ENCODE peak calls at places on chromosomes 7 and 10, in ten cellular contexts. One of them, this sample, is unnamed. For H4K20me1 and H3K9me3, the result is how much of the 10 kb centered on the place peaks cover.

GRCh38 chr10:91601212-91601611 is 31.7 kb downstream of the PPP1R3C start:
- DNase-seq in osteoblast: no peak
- DNase-seq in endothelial cell of umbilical vein: no peak
- DNase-seq in fibroblast of lung: no peak
- DNase-seq in mammary epithelial cell: no peak
- DNase-seq in H9: no peak
- DNase-seq in MM.1S: no peak
- DNase-seq in IMR-90: no peak
- DNase-seq in OCI-LY7: no peak
- DNase-seq in PC-3: no peak
- DNase-seq in this sample: no peak

GRCh38 chr7:73308074-73308664 is 457 bp downstream of the NSUN5 start:
- DNase-seq in osteoblast: peak
- DNase-seq in endothelial cell of umbilical vein: peak
- DNase-seq in fibroblast of lung: no peak
- DNase-seq in mammary epithelial cell: peak
- DNase-seq in H9: no peak
- DNase-seq in MM.1S: peak
- DNase-seq in IMR-90: no peak
- DNase-seq in OCI-LY7: no peak
- DNase-seq in PC-3: peak
- DNase-seq in this sample: no peak

GRCh38 chr10:75207079-75207867 is 3.3 kb upstream of the VDAC2 start:
- DNase-seq in osteoblast: no peak
- DNase-seq in endothelial cell of umbilical vein: no peak
- DNase-seq in fibroblast of lung: no peak
- DNase-seq in mammary epithelial cell: no peak
- DNase-seq in H9: no peak
- DNase-seq in MM.1S: no peak
- DNase-seq in IMR-90: no peak
- DNase-seq in OCI-LY7: no peak
- DNase-seq in PC-3: no peak
- DNase-seq in this sample: no peak

GRCh38 chr7:54339074-54339473 is 203.1 kb upstream of the VSTM2A start:
- DNase-seq in osteoblast: no peak
- DNase-seq in endothelial cell of umbilical vein: no peak
- DNase-seq in fibroblast of lung: peak
- DNase-seq in mammary epithelial cell: no peak
- DNase-seq in H9: no peak
- DNase-seq in MM.1S: no peak
- DNase-seq in IMR-90: no peak
- DNase-seq in OCI-LY7: no peak
- DNase-seq in PC-3: no peak
- DNase-seq in this sample: no peak

GRCh38 chr7:44595934-44596635 is 10.3 kb upstream of the OGDH start:
- DNase-seq in osteoblast: no peak
- DNase-seq in endothelial cell of umbilical vein: peak
- DNase-seq in fibroblast of lung: peak
- DNase-seq in mammary epithelial cell: no peak
- DNase-seq in H9: no peak
- DNase-seq in MM.1S: no peak
- DNase-seq in IMR-90: peak
- DNase-seq in OCI-LY7: no peak
- DNase-seq in PC-3: no peak
- DNase-seq in this sample: no peak

GRCh38 chr10:120386196-120386595 is 70.8 kb upstream of the PLPP4 start:
- DNase-seq in osteoblast: no peak
- DNase-seq in endothelial cell of umbilical vein: no peak
- DNase-seq in fibroblast of lung: no peak
- DNase-seq in mammary epithelial cell: no peak
- DNase-seq in H9: no peak
- DNase-seq in MM.1S: no peak
- DNase-seq in IMR-90: no peak
- DNase-seq in OCI-LY7: no peak
- DNase-seq in PC-3: no peak
- DNase-seq in this sample: no peak

GRCh38 chr7:127822822-127823508 is 171.0 kb downstream of the SND1 start:
- DNase-seq in osteoblast: no peak
- DNase-seq in endothelial cell of umbilical vein: no peak
- DNase-seq in fibroblast of lung: no peak
- DNase-seq in mammary epithelial cell: peak
- DNase-seq in H9: no peak
- DNase-seq in MM.1S: no peak
- DNase-seq in IMR-90: no peak
- DNase-seq in OCI-LY7: peak
- DNase-seq in PC-3: peak
- DNase-seq in this sample: peak

GRCh38 chr10:597976-598375 is 91.5 kb downstream of the DIP2C start:
- DNase-seq in osteoblast: peak
- DNase-seq in endothelial cell of umbilical vein: no peak
- DNase-seq in fibroblast of lung: no peak
- DNase-seq in mammary epithelial cell: no peak
- DNase-seq in H9: no peak
- DNase-seq in MM.1S: no peak
- DNase-seq in IMR-90: no peak
- DNase-seq in OCI-LY7: no peak
- DNase-seq in PC-3: no peak
- DNase-seq in this sample: no peak

GRCh38 chr10:26519803-26520202 is 81.7 kb downstream of the APBB1IP start:
- DNase-seq in osteoblast: no peak
- DNase-seq in endothelial cell of umbilical vein: no peak
- DNase-seq in fibroblast of lung: no peak
- DNase-seq in mammary epithelial cell: no peak
- DNase-seq in H9: no peak
- DNase-seq in MM.1S: no peak
- DNase-seq in IMR-90: no peak
- DNase-seq in OCI-LY7: no peak
- DNase-seq in PC-3: no peak
- DNase-seq in this sample: no peak

DNA sequence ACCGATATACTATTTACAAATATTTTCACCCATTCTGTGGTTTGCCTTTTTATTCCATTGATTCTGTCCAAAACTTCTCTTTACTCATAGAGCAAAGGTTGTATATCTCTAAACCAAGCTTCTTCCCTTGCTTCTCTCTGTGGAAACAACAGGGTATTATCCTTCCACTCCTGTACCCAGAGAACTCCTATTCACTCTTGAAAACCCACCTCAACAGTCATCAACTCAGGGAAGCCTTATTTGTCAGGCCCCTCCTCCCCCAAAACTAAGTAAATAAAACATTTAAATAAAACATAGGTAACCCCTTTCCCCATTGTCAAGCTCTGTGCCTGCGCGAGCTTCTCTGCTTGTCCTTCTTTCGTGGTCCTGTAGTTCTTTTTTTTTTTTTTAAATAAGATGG is 44.6 kb downstream of the GTF2IRD1 start:
- DNase-seq in osteoblast: no peak
- DNase-seq in endothelial cell of umbilical vein: no peak
- DNase-seq in fibroblast of lung: no peak
- DNase-seq in mammary epithelial cell: no peak
- DNase-seq in H9: no peak
- DNase-seq in MM.1S: no peak
- DNase-seq in IMR-90: no peak
- DNase-seq in OCI-LY7: no peak
- DNase-seq in PC-3: no peak
- DNase-seq in this sample: no peak
- H4K20me1 ChIP-seq in osteoblast: under half
- H4K20me1 ChIP-seq in endothelial cell of umbilical vein: under half
- H4K20me1 ChIP-seq in fibroblast of lung: under half
- H4K20me1 ChIP-seq in mammary epithelial cell: under half
- H4K20me1 ChIP-seq in H9: under half
- H4K20me1 ChIP-seq in MM.1S: under half
- H4K20me1 ChIP-seq in IMR-90: under half
- H4K20me1 ChIP-seq in OCI-LY7: under half
- H4K20me1 ChIP-seq in PC-3: under half
- H4K20me1 ChIP-seq in this sample: under half

GRCh38 chr7:41065663-41066062 is 637.2 kb downstream of the INHBA start:
- DNase-seq in osteoblast: no peak
- DNase-seq in endothelial cell of umbilical vein: no peak
- DNase-seq in fibroblast of lung: no peak
- DNase-seq in mammary epithelial cell: peak
- DNase-seq in H9: no peak
- DNase-seq in MM.1S: no peak
- DNase-seq in IMR-90: no peak
- DNase-seq in OCI-LY7: no peak
- DNase-seq in PC-3: peak
- DNase-seq in this sample: no peak

GRCh38 chr7:41069635-41070034 is 633.3 kb downstream of the INHBA start:
- DNase-seq in osteoblast: no peak
- DNase-seq in endothelial cell of umbilical vein: no peak
- DNase-seq in fibroblast of lung: no peak
- DNase-seq in mammary epithelial cell: no peak
- DNase-seq in H9: no peak
- DNase-seq in MM.1S: no peak
- DNase-seq in IMR-90: no peak
- DNase-seq in OCI-LY7: no peak
- DNase-seq in PC-3: no peak
- DNase-seq in this sample: no peak
- H3K9me3 ChIP-seq in osteoblast: under half
- H3K9me3 ChIP-seq in endothelial cell of umbilical vein: under half
- H3K9me3 ChIP-seq in fibroblast of lung: under half
- H3K9me3 ChIP-seq in mammary epithelial cell: under half
- H3K9me3 ChIP-seq in H9: under half
- H3K9me3 ChIP-seq in MM.1S: under half
- H3K9me3 ChIP-seq in IMR-90: under half
- H3K9me3 ChIP-seq in OCI-LY7: under half
- H3K9me3 ChIP-seq in PC-3: under half
- H3K9me3 ChIP-seq in this sample: under half

DNA sequence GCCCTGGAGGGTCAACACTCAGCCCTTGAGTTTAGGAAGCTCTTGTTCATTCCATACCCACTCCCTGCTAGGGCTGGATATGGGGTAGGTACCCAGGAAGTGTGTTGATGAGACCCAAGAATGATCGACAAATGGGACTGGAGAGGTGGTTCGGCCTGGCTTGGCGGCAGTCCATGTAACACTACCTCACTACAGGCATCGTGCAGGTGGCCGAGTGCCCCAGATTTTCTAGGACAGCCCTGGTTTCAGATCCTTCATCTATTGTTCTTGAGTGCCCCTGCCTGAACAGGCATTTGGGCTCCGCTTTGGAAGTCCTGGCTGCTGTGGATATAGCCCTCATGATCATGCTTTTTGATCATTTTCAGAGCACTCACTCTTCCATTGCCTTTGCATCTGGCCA is 37.9 kb downstream of the ZMIZ1 start:
- DNase-seq in osteoblast: no peak
- DNase-seq in endothelial cell of umbilical vein: no peak
- DNase-seq in fibroblast of lung: no peak
- DNase-seq in mammary epithelial cell: no peak
- DNase-seq in H9: no peak
- DNase-seq in MM.1S: no peak
- DNase-seq in IMR-90: no peak
- DNase-seq in OCI-LY7: no peak
- DNase-seq in PC-3: no peak
- DNase-seq in this sample: no peak
- H3K4me2 ChIP-seq in osteoblast: no peak
- H3K4me2 ChIP-seq in endothelial cell of umbilical vein: no peak
- H3K4me2 ChIP-seq in fibroblast of lung: no peak
- H3K4me2 ChIP-seq in mammary epithelial cell: no peak
- H3K4me2 ChIP-seq in H9: no peak
- H3K4me2 ChIP-seq in MM.1S: no peak
- H3K4me2 ChIP-seq in IMR-90: no peak
- H3K4me2 ChIP-seq in OCI-LY7: no peak
- H3K4me2 ChIP-seq in PC-3: no peak
- H3K4me2 ChIP-seq in this sample: no peak

GRCh38 chr7:82528577-82529305 is 85.2 kb upstream of the CACNA2D1 start:
- DNase-seq in osteoblast: no peak
- DNase-seq in endothelial cell of umbilical vein: no peak
- DNase-seq in fibroblast of lung: no peak
- DNase-seq in mammary epithelial cell: no peak
- DNase-seq in H9: no peak
- DNase-seq in MM.1S: no peak
- DNase-seq in IMR-90: peak
- DNase-seq in OCI-LY7: no peak
- DNase-seq in PC-3: no peak
- DNase-seq in this sample: no peak

GRCh38 chr7:82530361-82530760 is 86.8 kb upstream of the CACNA2D1 start:
- DNase-seq in osteoblast: no peak
- DNase-seq in endothelial cell of umbilical vein: no peak
- DNase-seq in fibroblast of lung: no peak
- DNase-seq in mammary epithelial cell: no peak
- DNase-seq in H9: no peak
- DNase-seq in MM.1S: no peak
- DNase-seq in IMR-90: no peak
- DNase-seq in OCI-LY7: no peak
- DNase-seq in PC-3: no peak
- DNase-seq in this sample: no peak

GRCh38 chr7:82534687-82535086 is 91.1 kb upstream of the CACNA2D1 start:
- DNase-seq in osteoblast: no peak
- DNase-seq in endothelial cell of umbilical vein: peak
- DNase-seq in fibroblast of lung: peak
- DNase-seq in mammary epithelial cell: peak
- DNase-seq in H9: no peak
- DNase-seq in MM.1S: no peak
- DNase-seq in IMR-90: peak
- DNase-seq in OCI-LY7: no peak
- DNase-seq in PC-3: peak
- DNase-seq in this sample: no peak
- H4K20me1 ChIP-seq in osteoblast: under half
- H4K20me1 ChIP-seq in endothelial cell of umbilical vein: under half
- H4K20me1 ChIP-seq in fibroblast of lung: under half
- H4K20me1 ChIP-seq in mammary epithelial cell: under half
- H4K20me1 ChIP-seq in H9: under half
- H4K20me1 ChIP-seq in MM.1S: under half
- H4K20me1 ChIP-seq in IMR-90: under half
- H4K20me1 ChIP-seq in OCI-LY7: under half
- H4K20me1 ChIP-seq in PC-3: under half
- H4K20me1 ChIP-seq in this sample: under half

DNA sequence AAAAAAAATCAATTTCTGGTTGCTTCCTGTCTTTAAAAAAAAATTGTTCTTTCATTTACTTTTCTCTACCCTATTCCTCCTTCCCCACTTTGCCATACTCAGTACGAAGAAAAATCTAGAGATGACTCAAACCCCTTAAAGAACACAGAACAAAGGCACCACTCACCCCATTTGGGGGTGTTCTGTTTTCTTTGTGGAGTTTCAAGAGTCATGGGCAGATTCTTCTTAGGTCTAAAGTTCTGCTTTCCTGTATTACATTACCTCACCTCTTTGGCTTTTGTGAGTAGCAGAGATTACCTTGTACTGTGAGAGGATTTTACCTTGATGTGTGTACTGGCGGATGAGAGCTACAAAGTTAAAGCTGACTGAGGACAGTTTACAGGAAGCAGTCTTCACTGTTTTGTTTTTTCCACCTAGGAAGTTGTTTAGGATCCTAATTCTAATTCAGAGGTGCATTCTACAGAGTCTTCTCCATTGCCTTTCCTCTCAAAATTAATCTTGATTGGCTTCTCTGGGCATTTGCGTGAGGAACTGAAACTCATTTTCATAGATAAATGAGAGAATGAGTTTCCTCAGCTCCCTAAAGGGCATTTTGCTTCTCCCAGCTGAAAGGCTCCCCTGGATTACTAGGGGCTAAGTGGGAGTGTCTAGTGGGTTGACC is 20.7 kb downstream of the AVL9 start:
- DNase-seq in osteoblast: no peak
- DNase-seq in endothelial cell of umbilical vein: no peak
- DNase-seq in fibroblast of lung: no peak
- DNase-seq in mammary epithelial cell: peak
- DNase-seq in H9: no peak
- DNase-seq in MM.1S: no peak
- DNase-seq in IMR-90: peak
- DNase-seq in OCI-LY7: no peak
- DNase-seq in PC-3: no peak
- DNase-seq in this sample: no peak
- H3K9me3 ChIP-seq in osteoblast: under half
- H3K9me3 ChIP-seq in endothelial cell of umbilical vein: under half
- H3K9me3 ChIP-seq in fibroblast of lung: under half
- H3K9me3 ChIP-seq in mammary epithelial cell: under half
- H3K9me3 ChIP-seq in H9: under half
- H3K9me3 ChIP-seq in MM.1S: under half
- H3K9me3 ChIP-seq in IMR-90: under half
- H3K9me3 ChIP-seq in OCI-LY7: half or more
- H3K9me3 ChIP-seq in PC-3: under half
- H3K9me3 ChIP-seq in this sample: under half